ENCODE peak calls at places on chromosome 17, in nine cellular contexts. G, C, X, T, Q, J, F, V and Y are unnamed samples.

GRCh38 chr17:77593081-77593480 is 365.4 kb upstream of the TNRC6C start:
- DNase-seq in G (no peak), C (no peak), X (no peak), T (no peak), Q (no peak), J (no peak), F (no peak), V (no peak), Y (no peak)

GRCh38 chr17:42249681-42250446 is 26.3 kb downstream of the STAT5B start:
- DNase-seq in G (no peak), C (no peak), X (no peak), T (no peak), Q (no peak), J (no peak), F (no peak), V (no peak), Y (no peak)

GRCh38 chr17:40888321-40888720 is 3.3 kb upstream of the KRT20 start:
- DNase-seq in G (no peak), C (no peak), X (no peak), T (no peak), Q (no peak), J (no peak), F (no peak), V (no peak), Y (no peak)

GRCh38 chr17:32915108-32915700 is 12.7 kb upstream of the TMEM98 start:
- DNase-seq in G (no peak), C (no peak), X (no peak), T (no peak), Q (peak), J (no peak), F (no peak), V (no peak), Y (no peak)

GRCh38 chr17:75208161-75208560 is 2.7 kb downstream of the NUP85 start:
- DNase-seq in G (no peak), C (no peak), X (no peak), T (no peak), Q (no peak), J (no peak), F (no peak), V (no peak), Y (no peak)

GRCh38 chr17:74239169-74239568 is 25.8 kb downstream of the TTYH2 start:
- DNase-seq in G (no peak), C (no peak), X (no peak), T (no peak), Q (no peak), J (no peak), F (no peak), V (no peak), Y (no peak)

GRCh38 chr17:51850206-51850605 is 308.3 kb downstream of the CA10 start:
- DNase-seq in G (no peak), C (no peak), X (no peak), T (no peak), Q (peak), J (no peak), F (no peak), V (no peak), Y (no peak)

GRCh38 chr17:4938670-4939553 is 934 bp downstream of the SLC25A11 start:
- DNase-seq in G (no peak), C (peak), X (no peak), T (no peak), Q (no peak), J (no peak), F (no peak), V (no peak), Y (no peak)

GRCh38 chr17:83103200-83103937 is 24.0 kb downstream of the METRNL start:
- DNase-seq in G (no peak), C (peak), X (no peak), T (no peak), Q (no peak), J (no peak), F (no peak), V (no peak), Y (peak)

GRCh38 chr17:29619251-29619650 is 3.5 kb downstream of the CORO6 start:
- DNase-seq in G (no peak), C (peak), X (no peak), T (peak), Q (peak), J (no peak), F (no peak), V (no peak), Y (no peak)

GRCh38 chr17:44213403-44214229 is 5.9 kb downstream of the UBTF start:
- DNase-seq in G (no peak), C (no peak), X (no peak), T (no peak), Q (no peak), J (no peak), F (no peak), V (no peak), Y (no peak)

GRCh38 chr17:66415366-66416206 is 113.2 kb downstream of the PRKCA start:
- DNase-seq in G (no peak), C (peak), X (no peak), T (no peak), Q (no peak), J (no peak), F (no peak), V (no peak), Y (peak)

GRCh38 chr17:68759343-68760140 is 158.4 kb upstream of the FAM20A start:
- DNase-seq in G (no peak), C (peak), X (peak), T (peak), Q (peak), J (peak), F (peak), V (no peak), Y (peak)

GRCh38 chr17:61208301-61209098 is 191.1 kb upstream of the TBX2 start:
- DNase-seq in G (no peak), C (peak), X (no peak), T (no peak), Q (no peak), J (no peak), F (no peak), V (no peak), Y (no peak)

GRCh38 chr17:360141-360705 is 7.6 kb upstream of the RPH3AL start:
- DNase-seq in G (no peak), C (no peak), X (no peak), T (no peak), Q (no peak), J (no peak), F (no peak), V (no peak), Y (peak)

GRCh38 chr17:30393491-30393890 is 14.8 kb downstream of the CPD start:
- DNase-seq in G (no peak), C (no peak), X (no peak), T (no peak), Q (no peak), J (no peak), F (no peak), V (no peak), Y (no peak)

GRCh38 chr17:4748687-4749086 is 9.0 kb upstream of the CXCL16 start:
- DNase-seq in G (no peak), C (no peak), X (no peak), T (no peak), Q (no peak), J (no peak), F (no peak), V (no peak), Y (no peak)

GRCh38 chr17:68101992-68102758 is 66.6 kb downstream of the KPNA2 start:
- DNase-seq in G (no peak), C (peak), X (no peak), T (no peak), Q (peak), J (no peak), F (no peak), V (no peak), Y (peak)

GRCh38 chr17:65359016-65359415 is 202.4 kb downstream of the AXIN2 start:
- DNase-seq in G (no peak), C (no peak), X (no peak), T (peak), Q (no peak), J (peak), F (no peak), V (no peak), Y (no peak)

GRCh38 chr17:75335315-75335714 is 46.1 kb upstream of the SLC25A19 start:
- DNase-seq in G (no peak), C (no peak), X (no peak), T (no peak), Q (no peak), J (no peak), F (no peak), V (no peak), Y (no peak)

GRCh38 chr17:37848690-37849616 is 75.3 kb upstream of the TBC1D3K start:
- DNase-seq in G (no peak), C (no peak), X (no peak), T (peak), Q (peak), J (peak), F (no peak), V (no peak), Y (no peak)

GRCh38 chr17:78727476-78728229 is 54.4 kb downstream of the CYTH1 start:
- DNase-seq in G (no peak), C (no peak), X (no peak), T (no peak), Q (no peak), J (no peak), F (no peak), V (no peak), Y (no peak)

GRCh38 chr17:64038331-64039105 is 18.1 kb upstream of the ICAM2 start:
- DNase-seq in G (no peak), C (no peak), X (no peak), T (no peak), Q (no peak), J (no peak), F (no peak), V (no peak), Y (no peak)

GRCh38 chr17:47884905-47885735 is 10.9 kb upstream of the SP2 start:
- DNase-seq in G (no peak), C (peak), X (no peak), T (no peak), Q (peak), J (no peak), F (no peak), V (no peak), Y (peak)

GRCh38 chr17:28536532-28537218 is 15.7 kb downstream of the UNC119 start:
- DNase-seq in G (no peak), C (no peak), X (no peak), T (no peak), Q (no peak), J (no peak), F (no peak), V (no peak), Y (no peak)

GRCh38 chr17:57834146-57834741 is 15.6 kb downstream of the MRPS23 start:
- DNase-seq in G (no peak), C (peak), X (no peak), T (peak), Q (peak), J (peak), F (no peak), V (no peak), Y (no peak)

GRCh38 chr17:49549311-49549605 is 26.4 kb upstream of the NXPH3 start:
- DNase-seq in G (no peak), C (no peak), X (no peak), T (no peak), Q (no peak), J (no peak), F (no peak), V (no peak), Y (peak)

GRCh38 chr17:17836250-17836817 is 452 bp downstream of the SREBF1 start:
- DNase-seq in G (peak), C (peak), X (peak), T (peak), Q (peak), J (peak), F (peak), V (peak), Y (peak)

GRCh38 chr17:39534768-39535405 is 72.8 kb downstream of the NEUROD2 start:
- DNase-seq in G (no peak), C (no peak), X (no peak), T (no peak), Q (no peak), J (no peak), F (no peak), V (no peak), Y (no peak)